ENCODE peak calls at places on chromosomes 13 and 19, in nine cellular contexts. Q is activated naive CD4-positive, alpha-beta T cell; E is Right ventricle myocardium superior; J is gastrocnemius medialis; P is non-pigmented ciliary epithelial cell; F is Caco-2; Z is HCEC 1CT; R is T-helper 2 cell; K is RCC 7860. V is an unnamed sample.

GRCh38 chr19:49427339-49427738 is 2.2 kb downstream of the GFY start:
- DNase-seq in Q (no peak), E (no peak), J (no peak), P (no peak), F (no peak), Z (no peak), R (no peak), K (no peak), V (no peak)

GRCh38 chr13:39982745-39983144 is 327.3 kb downstream of the COG6 start:
- DNase-seq in Q (no peak), E (peak; percentile 35), J (no peak), P (no peak), F (no peak), Z (no peak), R (no peak), K (no peak), V (no peak)

GRCh38 chr13:110625771-110626321 is 10.5 kb downstream of the NAXD start:
- DNase-seq in Q (no peak), E (no peak), J (no peak), P (no peak), F (no peak), Z (no peak), R (no peak), K (no peak), V (no peak)

GRCh38 chr19:492091-492531 is 4.2 kb upstream of the MADCAM1 start:
- DNase-seq in Q (peak; percentile 22), E (no peak), J (no peak), P (no peak), F (peak; percentile 34), Z (no peak), R (peak; percentile 14), K (no peak), V (peak; percentile 56)

GRCh38 chr13:101738336-101738735 is 285.9 kb downstream of the ITGBL1 start:
- DNase-seq in Q (no peak), E (no peak), J (no peak), P (no peak), F (no peak), Z (no peak), R (no peak), K (no peak), V (no peak)

GRCh38 chr13:114132419-114133121 is at the start of gene RASA3:
- DNase-seq in Q (no peak), E (peak; percentile 89), J (peak; percentile 58), P (no peak), F (peak; percentile 84), Z (peak; percentile 77), R (peak; percentile 36), K (no peak), V (peak; percentile 59)

GRCh38 chr19:18141031-18141430 is 11.9 kb upstream of the PIK3R2 start:
- DNase-seq in Q (no peak), E (no peak), J (no peak), P (no peak), F (no peak), Z (peak; percentile 26), R (no peak), K (no peak), V (no peak)

GRCh38 chr19:14073925-14074838 is 1.6 kb downstream of the MISP3 start:
- DNase-seq in Q (no peak), E (peak; percentile 50), J (no peak), P (no peak), F (peak; percentile 33), Z (no peak), R (no peak), K (no peak), V (no peak)

GRCh38 chr13:24267283-24267682 is 42.1 kb upstream of the C1QTNF9 start:
- DNase-seq in Q (no peak), E (no peak), J (no peak), P (no peak), F (no peak), Z (peak; percentile 35), R (no peak), K (no peak), V (no peak)